ENCODE peak calls at places on chromosomes 7 and 10, in six cellular contexts. One of them, this sample, is unnamed.

GRCh38 chr7:90383879-90384278 is 19.4 kb upstream of the CLDN12 start:
- DNase-seq in transverse colon: no peak
- DNase-seq in GM06990: no peak
- DNase-seq in IMR-90: peak; percentile 79
- DNase-seq in astrocyte of the spinal cord: peak; percentile 52
- DNase-seq in GM23338: no peak
- DNase-seq in this sample: no peak

GRCh38 chr7:117673367-117673766 is 193.5 kb downstream of the CFTR start:
- DNase-seq in transverse colon: peak; percentile 71
- DNase-seq in GM06990: no peak
- DNase-seq in IMR-90: no peak
- DNase-seq in astrocyte of the spinal cord: no peak
- DNase-seq in GM23338: peak; percentile 81
- DNase-seq in this sample: no peak

GRCh38 chr7:28498636-28499035 is 86.3 kb downstream of the CREB5 start:
- DNase-seq in transverse colon: no peak
- DNase-seq in GM06990: no peak
- DNase-seq in IMR-90: no peak
- DNase-seq in astrocyte of the spinal cord: no peak
- DNase-seq in GM23338: no peak
- DNase-seq in this sample: no peak

GRCh38 chr7:50952120-50952519 is 169.4 kb upstream of the GRB10 start:
- DNase-seq in transverse colon: no peak
- DNase-seq in GM06990: no peak
- DNase-seq in IMR-90: no peak
- DNase-seq in astrocyte of the spinal cord: no peak
- DNase-seq in GM23338: no peak
- DNase-seq in this sample: no peak

GRCh38 chr10:131788386-131788785 is 112.4 kb upstream of the PPP2R2D start:
- DNase-seq in transverse colon: no peak
- DNase-seq in GM06990: no peak
- DNase-seq in IMR-90: no peak
- DNase-seq in astrocyte of the spinal cord: no peak
- DNase-seq in GM23338: peak; percentile 68
- DNase-seq in this sample: no peak

GRCh38 chr7:1255083-1255816 is 22.6 kb downstream of the UNCX start:
- DNase-seq in transverse colon: no peak
- DNase-seq in GM06990: no peak
- DNase-seq in IMR-90: no peak
- DNase-seq in astrocyte of the spinal cord: no peak
- DNase-seq in GM23338: no peak
- DNase-seq in this sample: no peak

GRCh38 chr10:86871563-86872183 is 85.7 kb downstream of the MMRN2 start:
- DNase-seq in transverse colon: no peak
- DNase-seq in GM06990: no peak
- DNase-seq in IMR-90: peak; percentile 58
- DNase-seq in astrocyte of the spinal cord: no peak
- DNase-seq in GM23338: peak; percentile 90
- DNase-seq in this sample: no peak

GRCh38 chr7:130145424-130146106 is 59.6 kb downstream of the TMEM209 start:
- DNase-seq in transverse colon: no peak
- DNase-seq in GM06990: no peak
- DNase-seq in IMR-90: no peak
- DNase-seq in astrocyte of the spinal cord: peak; percentile 39
- DNase-seq in GM23338: no peak
- DNase-seq in this sample: no peak

GRCh38 chr7:86207740-86208139 is 436.0 kb upstream of the GRM3 start:
- DNase-seq in transverse colon: no peak
- DNase-seq in GM06990: no peak
- DNase-seq in IMR-90: no peak
- DNase-seq in astrocyte of the spinal cord: no peak
- DNase-seq in GM23338: no peak
- DNase-seq in this sample: no peak

GRCh38 chr10:104688251-104688650 is 47.2 kb downstream of the SORCS3 start:
- DNase-seq in transverse colon: no peak
- DNase-seq in GM06990: no peak
- DNase-seq in IMR-90: no peak
- DNase-seq in astrocyte of the spinal cord: no peak
- DNase-seq in GM23338: peak; percentile 6
- DNase-seq in this sample: no peak

GRCh38 chr7:52547301-52547920 is 488.0 kb upstream of the POM121L12 start:
- DNase-seq in transverse colon: no peak
- DNase-seq in GM06990: no peak
- DNase-seq in IMR-90: no peak
- DNase-seq in astrocyte of the spinal cord: no peak
- DNase-seq in GM23338: peak; percentile 4
- DNase-seq in this sample: no peak

GRCh38 chr7:94223375-94224084 is 171.2 kb upstream of the COL1A2 start:
- DNase-seq in transverse colon: no peak
- DNase-seq in GM06990: no peak
- DNase-seq in IMR-90: peak; percentile 69
- DNase-seq in astrocyte of the spinal cord: peak; percentile 72
- DNase-seq in GM23338: peak; percentile 82
- DNase-seq in this sample: no peak

GRCh38 chr10:43398939-43399871 is 9.8 kb downstream of the HNRNPF start:
- DNase-seq in transverse colon: no peak
- DNase-seq in GM06990: no peak
- DNase-seq in IMR-90: peak; percentile 72
- DNase-seq in astrocyte of the spinal cord: peak; percentile 37
- DNase-seq in GM23338: no peak
- DNase-seq in this sample: no peak

GRCh38 chr7:129574487-129574886 is 37.0 kb upstream of the NRF1 start:
- DNase-seq in transverse colon: no peak
- DNase-seq in GM06990: no peak
- DNase-seq in IMR-90: peak; percentile 88
- DNase-seq in astrocyte of the spinal cord: peak; percentile 84
- DNase-seq in GM23338: no peak
- DNase-seq in this sample: no peak

GRCh38 chr10:104333728-104334373 is 4.4 kb downstream of the ITPRIP start:
- DNase-seq in transverse colon: no peak
- DNase-seq in GM06990: no peak
- DNase-seq in IMR-90: no peak
- DNase-seq in astrocyte of the spinal cord: peak; percentile 18
- DNase-seq in GM23338: no peak
- DNase-seq in this sample: no peak

GRCh38 chr10:73965890-73966768 is 31.8 kb upstream of the VCL start:
- DNase-seq in transverse colon: peak; percentile 76
- DNase-seq in GM06990: no peak
- DNase-seq in IMR-90: peak; percentile 99
- DNase-seq in astrocyte of the spinal cord: peak; percentile 99
- DNase-seq in GM23338: peak; percentile 98
- DNase-seq in this sample: no peak

GRCh38 chr10:52950578-52950977 is 178.0 kb upstream of the MBL2 start:
- DNase-seq in transverse colon: no peak
- DNase-seq in GM06990: no peak
- DNase-seq in IMR-90: no peak
- DNase-seq in astrocyte of the spinal cord: no peak
- DNase-seq in GM23338: peak; percentile 51
- DNase-seq in this sample: no peak

GRCh38 chr10:60877777-60878120 is 66.2 kb downstream of the RHOBTB1 start:
- DNase-seq in transverse colon: no peak
- DNase-seq in GM06990: no peak
- DNase-seq in IMR-90: no peak
- DNase-seq in astrocyte of the spinal cord: no peak
- DNase-seq in GM23338: no peak
- DNase-seq in this sample: no peak

GRCh38 chr10:46523881-46524470 is 32.5 kb downstream of the GPRIN2 start:
- DNase-seq in transverse colon: peak; percentile 18
- DNase-seq in GM06990: no peak
- DNase-seq in IMR-90: peak; percentile 94
- DNase-seq in astrocyte of the spinal cord: peak; percentile 85
- DNase-seq in GM23338: no peak
- DNase-seq in this sample: no peak

GRCh38 chr7:12888727-12889126 is 201.3 kb downstream of the ARL4A start:
- DNase-seq in transverse colon: no peak
- DNase-seq in GM06990: no peak
- DNase-seq in IMR-90: peak; percentile 66
- DNase-seq in astrocyte of the spinal cord: peak; percentile 73
- DNase-seq in GM23338: no peak
- DNase-seq in this sample: no peak

GRCh38 chr7:134186022-134186421 is 58.9 kb downstream of the LRGUK start:
- DNase-seq in transverse colon: no peak
- DNase-seq in GM06990: no peak
- DNase-seq in IMR-90: peak; percentile 83
- DNase-seq in astrocyte of the spinal cord: no peak
- DNase-seq in GM23338: no peak
- DNase-seq in this sample: no peak

GRCh38 chr10:8187171-8187666 is 132.7 kb downstream of the GATA3 start:
- DNase-seq in transverse colon: no peak
- DNase-seq in GM06990: no peak
- DNase-seq in IMR-90: no peak
- DNase-seq in astrocyte of the spinal cord: no peak
- DNase-seq in GM23338: no peak
- DNase-seq in this sample: no peak

GRCh38 chr7:127375626-127376025 is 16.9 kb downstream of the ZNF800 start:
- DNase-seq in transverse colon: no peak
- DNase-seq in GM06990: no peak
- DNase-seq in IMR-90: no peak
- DNase-seq in astrocyte of the spinal cord: no peak
- DNase-seq in GM23338: no peak
- DNase-seq in this sample: no peak

GRCh38 chr7:143380264-143380645 is 890 bp upstream of the ZYX start:
- DNase-seq in transverse colon: peak; percentile 92
- DNase-seq in GM06990: peak; percentile 83
- DNase-seq in IMR-90: peak; percentile 82
- DNase-seq in astrocyte of the spinal cord: peak; percentile 90
- DNase-seq in GM23338: peak; percentile 92
- DNase-seq in this sample: peak; percentile 89

GRCh38 chr7:151249732-151250072 is 1.2 kb upstream of the SMARCD3 start:
- DNase-seq in transverse colon: peak; percentile 48
- DNase-seq in GM06990: no peak
- DNase-seq in IMR-90: peak; percentile 39
- DNase-seq in astrocyte of the spinal cord: peak; percentile 34
- DNase-seq in GM23338: peak; percentile 80
- DNase-seq in this sample: no peak

GRCh38 chr10:17412323-17412722 is 42.1 kb downstream of the ST8SIA6 start:
- DNase-seq in transverse colon: no peak
- DNase-seq in GM06990: no peak
- DNase-seq in IMR-90: no peak
- DNase-seq in astrocyte of the spinal cord: no peak
- DNase-seq in GM23338: peak; percentile 65
- DNase-seq in this sample: no peak
- TF ChIP-seq CTCF in transverse colon: no peak
- TF ChIP-seq CTCF in GM06990: peak; percentile 32
- TF ChIP-seq CTCF in IMR-90: no peak
- TF ChIP-seq CTCF in astrocyte of the spinal cord: no peak
- TF ChIP-seq CTCF in GM23338: peak; percentile 70
- TF ChIP-seq CTCF in this sample: no peak

GRCh38 chr7:44325181-44325671 is at the start of gene CAMK2B:
- DNase-seq in transverse colon: no peak
- DNase-seq in GM06990: no peak
- DNase-seq in IMR-90: no peak
- DNase-seq in astrocyte of the spinal cord: no peak
- DNase-seq in GM23338: peak; percentile 34
- DNase-seq in this sample: peak; percentile 56

GRCh38 chr7:44327981-44328380 is 2.6 kb upstream of the CAMK2B start:
- DNase-seq in transverse colon: no peak
- DNase-seq in GM06990: no peak
- DNase-seq in IMR-90: no peak
- DNase-seq in astrocyte of the spinal cord: no peak
- DNase-seq in GM23338: no peak
- DNase-seq in this sample: no peak

GRCh38 chr7:44324204-44325126 is 929 bp downstream of the CAMK2B start:
- DNase-seq in transverse colon: no peak
- DNase-seq in GM06990: no peak
- DNase-seq in IMR-90: no peak
- DNase-seq in astrocyte of the spinal cord: no peak
- DNase-seq in GM23338: peak; percentile 38
- DNase-seq in this sample: no peak

GRCh38 chr7:44326261-44327125 is 1.1 kb upstream of the CAMK2B start:
- DNase-seq in transverse colon: no peak
- DNase-seq in GM06990: no peak
- DNase-seq in IMR-90: no peak
- DNase-seq in astrocyte of the spinal cord: no peak
- DNase-seq in GM23338: no peak
- DNase-seq in this sample: no peak

GRCh38 chr7:44325811-44326241 is 432 bp upstream of the CAMK2B start:
- DNase-seq in transverse colon: no peak
- DNase-seq in GM06990: no peak
- DNase-seq in IMR-90: no peak
- DNase-seq in astrocyte of the spinal cord: no peak
- DNase-seq in GM23338: peak; percentile 61
- DNase-seq in this sample: no peak
- TF ChIP-seq CTCF in transverse colon: no peak
- TF ChIP-seq CTCF in GM06990: no peak
- TF ChIP-seq CTCF in IMR-90: no peak
- TF ChIP-seq CTCF in astrocyte of the spinal cord: no peak
- TF ChIP-seq CTCF in GM23338: peak; percentile 58
- TF ChIP-seq CTCF in this sample: no peak

DNA sequence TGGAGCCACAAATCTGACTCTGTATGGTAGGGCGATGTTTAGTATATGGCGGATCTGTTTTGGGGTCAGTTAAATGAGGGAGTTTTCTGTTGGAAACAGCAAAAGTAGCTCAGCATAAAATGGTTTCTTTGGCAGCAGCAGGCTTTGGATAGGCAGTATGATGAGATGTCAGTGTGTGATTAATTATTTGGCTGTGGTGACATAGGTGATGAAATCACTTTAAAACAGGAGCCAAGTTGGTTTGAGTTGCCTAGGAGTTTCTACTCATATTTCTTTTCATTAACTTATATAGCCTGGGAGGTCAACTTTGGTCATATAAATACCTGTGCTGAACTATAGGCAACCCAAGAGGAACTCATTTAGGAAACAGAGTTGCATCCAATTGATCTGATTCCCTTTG is 291.2 kb downstream of the LRMDA start:
- DNase-seq in transverse colon: no peak
- DNase-seq in GM06990: no peak
- DNase-seq in IMR-90: no peak
- DNase-seq in astrocyte of the spinal cord: no peak
- DNase-seq in GM23338: no peak
- DNase-seq in this sample: no peak
- TF ChIP-seq CTCF in transverse colon: no peak
- TF ChIP-seq CTCF in GM06990: no peak
- TF ChIP-seq CTCF in IMR-90: no peak
- TF ChIP-seq CTCF in astrocyte of the spinal cord: no peak
- TF ChIP-seq CTCF in GM23338: no peak
- TF ChIP-seq CTCF in this sample: no peak

GRCh38 chr10:51522858-51523257 is 176.5 kb downstream of the CSTF2T start:
- DNase-seq in transverse colon: no peak
- DNase-seq in GM06990: no peak
- DNase-seq in IMR-90: no peak
- DNase-seq in astrocyte of the spinal cord: no peak
- DNase-seq in GM23338: no peak
- DNase-seq in this sample: no peak

GRCh38 chr10:51524041-51524440 is 175.4 kb downstream of the CSTF2T start:
- DNase-seq in transverse colon: no peak
- DNase-seq in GM06990: no peak
- DNase-seq in IMR-90: peak; percentile 79
- DNase-seq in astrocyte of the spinal cord: no peak
- DNase-seq in GM23338: no peak
- DNase-seq in this sample: no peak

GRCh38 chr10:51521605-51522004 is 177.8 kb downstream of the CSTF2T start:
- DNase-seq in transverse colon: no peak
- DNase-seq in GM06990: no peak
- DNase-seq in IMR-90: no peak
- DNase-seq in astrocyte of the spinal cord: no peak
- DNase-seq in GM23338: no peak
- DNase-seq in this sample: no peak

GRCh38 chr10:51527806-51528205 is 171.6 kb downstream of the CSTF2T start:
- DNase-seq in transverse colon: no peak
- DNase-seq in GM06990: no peak
- DNase-seq in IMR-90: no peak
- DNase-seq in astrocyte of the spinal cord: no peak
- DNase-seq in GM23338: no peak
- DNase-seq in this sample: no peak

GRCh38 chr10:51523440-51523839 is 176.0 kb downstream of the CSTF2T start:
- DNase-seq in transverse colon: no peak
- DNase-seq in GM06990: no peak
- DNase-seq in IMR-90: no peak
- DNase-seq in astrocyte of the spinal cord: no peak
- DNase-seq in GM23338: no peak
- DNase-seq in this sample: no peak
- TF ChIP-seq CTCF in transverse colon: no peak
- TF ChIP-seq CTCF in GM06990: no peak
- TF ChIP-seq CTCF in IMR-90: no peak
- TF ChIP-seq CTCF in astrocyte of the spinal cord: no peak
- TF ChIP-seq CTCF in GM23338: no peak
- TF ChIP-seq CTCF in this sample: no peak

This sample was measured in GM13977.